ENCODE peak calls at places on chromosome 14, in four cellular contexts. C is K562, U is HepG2, M is H1. I is an unnamed sample.

GRCh38 chr14:76958020-76958965 is 70.2 kb downstream of the IRF2BPL start:
- DNase-seq in C (no peak), U (no peak), M (no peak), I (no peak)

GRCh38 chr14:66634876-66635275 is 126.9 kb downstream of the GPHN start:
- DNase-seq in C (no peak), U (peak), M (no peak), I (no peak)

GRCh38 chr14:94380225-94381148 is 7.9 kb downstream of the SERPINA1 start:
- DNase-seq in C (no peak), U (no peak), M (no peak), I (no peak)

GRCh38 chr14:46054526-46054925 is 597.1 kb downstream of the RPL10L start:
- DNase-seq in C (no peak), U (no peak), M (no peak), I (no peak)

GRCh38 chr14:90575336-90575735 is 178.5 kb downstream of the CALM1 start:
- DNase-seq in C (no peak), U (no peak), M (no peak), I (no peak)

GRCh38 chr14:94770251-94770749 is 387 bp upstream of the GSC start:
- DNase-seq in C (no peak), U (no peak), M (peak), I (no peak)

GRCh38 chr14:84036863-84037262 is 1493.1 kb upstream of the FLRT2 start:
- DNase-seq in C (no peak), U (no peak), M (no peak), I (no peak)

GRCh38 chr14:49934638-49935037 is 41.8 kb downstream of the ARF6 start:
- DNase-seq in C (no peak), U (no peak), M (no peak), I (no peak)

GRCh38 chr14:76810953-76811400 is 1.7 kb downstream of the ANGEL1 start:
- DNase-seq in C (no peak), U (peak), M (no peak), I (peak)

GRCh38 chr14:31894351-31894750 is 182.8 kb upstream of the ARHGAP5 start:
- DNase-seq in C (peak), U (no peak), M (no peak), I (no peak)

GRCh38 chr14:72583316-72584272 is 310.3 kb downstream of the DPF3 start:
- DNase-seq in C (no peak), U (no peak), M (no peak), I (no peak)
- TF ChIP-seq JUN in C (no peak), U (no peak), M (no peak), I (no peak)

DNA sequence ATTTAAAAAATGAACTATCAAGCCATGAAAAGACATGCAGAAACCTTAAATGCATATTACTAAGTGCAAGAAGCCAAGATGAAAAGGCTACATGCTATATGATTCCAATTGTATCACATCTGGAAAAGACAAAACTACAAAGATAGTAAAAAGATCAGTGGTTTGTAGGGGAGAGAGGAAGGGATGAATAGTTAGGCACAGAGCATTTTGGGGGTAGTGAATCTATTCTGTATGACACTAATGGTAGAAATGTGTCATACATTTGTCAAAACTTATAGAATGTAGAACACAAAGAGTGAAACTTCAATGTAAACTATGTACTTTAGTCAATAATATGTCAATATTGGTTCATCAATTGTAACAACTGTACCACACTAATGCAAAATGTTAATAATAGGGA is 20.8 kb downstream of the TXNDC16 start:
- DNase-seq in C (no peak), U (no peak), M (no peak), I (no peak)
- TF ChIP-seq MAX in C (no peak), U (no peak), M (no peak), I (no peak)

DNA sequence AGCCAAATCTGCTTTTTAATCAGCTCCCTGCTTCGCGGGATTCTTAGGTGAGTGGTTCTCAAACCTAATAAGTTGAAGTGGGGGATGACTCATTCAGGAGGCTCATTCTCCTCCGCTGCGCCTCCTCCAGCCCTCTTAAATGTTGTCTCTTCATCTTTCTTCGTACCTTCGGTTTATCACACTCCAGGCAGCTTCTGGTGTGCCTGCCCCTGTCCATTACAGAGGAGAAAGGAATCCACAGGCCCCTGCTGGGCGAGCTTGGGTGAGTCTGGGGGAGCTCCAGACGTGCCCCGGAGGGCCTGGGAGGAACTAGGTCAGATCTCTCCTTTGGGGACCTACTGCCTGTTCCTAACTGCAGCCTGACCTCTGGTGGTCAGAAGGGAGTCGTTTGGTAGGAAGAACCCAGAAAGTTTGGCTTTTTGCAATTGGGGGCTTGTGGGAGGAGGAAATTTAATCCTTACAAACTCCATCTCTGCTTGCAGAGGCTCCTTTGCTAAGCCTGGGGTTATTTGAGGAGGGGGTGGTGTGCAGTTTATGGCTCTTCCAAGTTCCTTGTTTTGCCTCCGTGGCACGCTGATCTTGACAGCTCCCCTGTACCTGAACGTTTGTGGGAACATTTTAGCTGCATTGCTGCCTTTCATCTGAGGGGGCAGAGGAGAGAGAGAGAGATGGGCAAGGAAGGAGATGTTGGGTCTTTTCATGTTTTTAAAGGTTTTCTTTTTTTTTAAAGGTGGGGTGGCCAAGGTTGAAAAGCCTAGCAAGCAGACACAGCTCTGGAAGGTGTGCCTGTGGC is 84.1 kb upstream of the GNG2 start:
- DNase-seq in C (peak), U (peak), M (peak), I (peak)
- TF ChIP-seq PHF8 in C (no peak), U (no peak), M (no peak), I (no peak)

DNA sequence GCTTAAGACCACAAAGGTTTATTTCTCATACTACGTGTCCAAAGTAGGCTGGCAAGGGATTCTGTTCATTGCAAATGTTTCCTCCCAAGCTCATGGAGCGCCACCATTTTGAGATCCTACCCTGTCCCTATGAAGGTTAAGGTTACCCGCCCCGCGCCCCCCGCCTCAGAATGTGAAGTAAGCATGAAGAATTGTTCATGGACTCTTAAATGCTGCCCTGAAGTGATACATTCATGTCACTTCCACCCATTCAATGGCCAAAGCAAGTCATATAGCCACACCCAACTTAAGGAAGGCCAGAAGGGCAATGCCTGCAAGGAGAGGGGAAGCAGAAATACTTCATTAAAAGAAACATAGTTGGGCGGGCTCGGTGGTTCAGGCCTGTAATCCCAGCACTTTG is 4.2 kb downstream of the TMEM253 start:
- DNase-seq in C (no peak), U (no peak), M (no peak), I (no peak)
- TF ChIP-seq JUN in C (no peak), U (no peak), M (no peak), I (no peak)

DNA sequence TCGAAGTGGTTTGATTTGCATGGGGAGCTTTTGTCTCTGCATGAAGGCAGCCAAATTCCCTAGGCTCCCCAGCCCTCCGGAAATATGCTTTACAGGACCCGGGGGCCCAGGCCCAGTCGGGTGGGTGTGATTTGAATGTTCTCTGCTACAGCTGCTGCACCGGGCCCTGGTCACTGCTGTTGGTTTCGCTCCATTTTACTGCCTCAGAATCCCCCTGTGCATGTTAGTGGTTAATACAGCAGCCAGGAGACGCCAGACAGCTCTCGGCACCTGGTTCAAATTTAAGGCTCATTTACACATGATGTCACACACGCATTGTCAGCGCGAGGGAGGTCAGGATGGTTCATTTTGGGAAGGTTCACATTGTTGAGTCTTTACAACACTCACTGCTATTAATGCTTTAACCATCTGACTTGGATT is 99.6 kb downstream of the SLC38A6 start:
- DNase-seq in C (no peak), U (no peak), M (no peak), I (no peak)
- TF ChIP-seq MAX in C (no peak), U (no peak), M (no peak), I (no peak)

GRCh38 chr14:61750708-61751474 is 11.3 kb upstream of the SNAPC1 start:
- DNase-seq in C (peak), U (no peak), M (peak), I (peak)

GRCh38 chr14:61751475-61751989 is 10.7 kb upstream of the SNAPC1 start:
- DNase-seq in C (no peak), U (no peak), M (no peak), I (no peak)

GRCh38 chr14:61747342-61747741 is 14.9 kb upstream of the SNAPC1 start:
- DNase-seq in C (no peak), U (no peak), M (no peak), I (no peak)

GRCh38 chr14:61749264-61749663 is 13.0 kb upstream of the SNAPC1 start:
- DNase-seq in C (no peak), U (no peak), M (no peak), I (no peak)

DNA sequence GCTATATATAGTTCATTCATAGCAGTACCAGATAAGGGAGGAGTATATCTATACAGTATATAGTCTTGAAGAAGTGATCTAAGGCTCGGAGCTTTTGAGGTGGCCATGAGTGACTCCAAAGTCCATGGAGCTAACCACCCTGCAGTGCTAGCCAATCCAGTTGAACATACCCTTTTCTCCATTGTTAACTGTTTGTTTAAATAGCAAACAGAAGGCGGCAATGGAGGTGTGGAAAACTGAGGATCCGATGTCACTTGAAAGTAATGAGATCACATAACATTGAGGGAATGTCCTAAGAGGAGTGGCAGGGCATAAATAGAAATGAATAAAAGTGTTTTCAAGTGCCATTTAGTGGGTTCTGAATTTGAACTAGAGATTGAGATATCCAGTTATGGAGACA is 12.4 kb upstream of the SNAPC1 start:
- DNase-seq in C (no peak), U (peak), M (no peak), I (peak)
- TF ChIP-seq PHF8 in C (no peak), U (no peak), M (no peak), I (no peak)

GRCh38 chr14:101835566-101835965 is 74.1 kb downstream of the PPP2R5C start:
- DNase-seq in C (no peak), U (no peak), M (no peak), I (no peak)
- TF ChIP-seq JUN in C (no peak), U (no peak), M (no peak), I (no peak)

GRCh38 chr14:62914873-62915272 is 130.4 kb downstream of the KCNH5 start:
- DNase-seq in C (no peak), U (no peak), M (no peak), I (no peak)

GRCh38 chr14:62914025-62914424 is 131.2 kb downstream of the KCNH5 start:
- DNase-seq in C (no peak), U (no peak), M (no peak), I (no peak)
- TF ChIP-seq MAX in C (no peak), U (no peak), M (no peak), I (no peak)

GRCh38 chr14:105862581-105863239 is 336.3 kb downstream of the TMEM121 start:
- DNase-seq in C (no peak), U (no peak), M (no peak), I (no peak)

GRCh38 chr14:105864651-105865265 is 338.4 kb downstream of the TMEM121 start:
- DNase-seq in C (no peak), U (no peak), M (no peak), I (no peak)

GRCh38 chr14:105864116-105864515 is 337.7 kb downstream of the TMEM121 start:
- DNase-seq in C (no peak), U (no peak), M (no peak), I (no peak)

GRCh38 chr14:105861985-105862465 is 335.6 kb downstream of the TMEM121 start:
- DNase-seq in C (no peak), U (no peak), M (no peak), I (no peak)

GRCh38 chr14:105863296-105864108 is 337.1 kb downstream of the TMEM121 start:
- DNase-seq in C (no peak), U (no peak), M (no peak), I (no peak)
- TF ChIP-seq PHF8 in C (no peak), U (no peak), M (no peak), I (no peak)

GRCh38 chr14:51458563-51458955 is 193.2 kb upstream of the FRMD6 start:
- DNase-seq in C (no peak), U (no peak), M (no peak), I (no peak)
- TF ChIP-seq JUN in C (no peak), U (no peak), M (no peak), I (no peak)